ENCODE peak calls at places on chromosomes 4 and X, in eight cellular contexts. One of them, this sample, is unnamed. For H3K9me3, the result is how much of the 10 kb centered on the place peaks cover.

GRCh38 chr4:6229095-6229494 is 28.7 kb upstream of the JAKMIP1 start:
- DNase-seq in aorta: no peak
- DNase-seq in A549: no peak
- DNase-seq in gastrocnemius medialis: no peak
- DNase-seq in breast epithelium: no peak
- DNase-seq in lung: no peak
- DNase-seq in ascending aorta: no peak
- DNase-seq in uterus: no peak
- DNase-seq in this sample: no peak

GRCh38 chr4:75542824-75543223 is 13.0 kb upstream of the ODAPH start:
- DNase-seq in aorta: no peak
- DNase-seq in A549: peak
- DNase-seq in gastrocnemius medialis: no peak
- DNase-seq in breast epithelium: no peak
- DNase-seq in lung: no peak
- DNase-seq in ascending aorta: no peak
- DNase-seq in uterus: no peak
- DNase-seq in this sample: no peak

GRCh38 chr4:62544428-62544827 is 1344.3 kb downstream of the ADGRL3 start:
- DNase-seq in aorta: no peak
- DNase-seq in A549: no peak
- DNase-seq in gastrocnemius medialis: no peak
- DNase-seq in breast epithelium: no peak
- DNase-seq in lung: no peak
- DNase-seq in ascending aorta: no peak
- DNase-seq in uterus: no peak
- DNase-seq in this sample: no peak

GRCh38 chrX:130975947-130976346 is 72.9 kb upstream of the ENOX2 start:
- DNase-seq in aorta: no peak
- DNase-seq in A549: peak
- DNase-seq in gastrocnemius medialis: no peak
- DNase-seq in breast epithelium: no peak
- DNase-seq in lung: no peak
- DNase-seq in ascending aorta: no peak
- DNase-seq in uterus: no peak
- DNase-seq in this sample: no peak

GRCh38 chr4:74874785-74875367 is 58.0 kb upstream of the PARM1 start:
- DNase-seq in aorta: no peak
- DNase-seq in A549: peak
- DNase-seq in gastrocnemius medialis: no peak
- DNase-seq in breast epithelium: no peak
- DNase-seq in lung: peak
- DNase-seq in ascending aorta: no peak
- DNase-seq in uterus: peak
- DNase-seq in this sample: no peak

GRCh38 chrX:106302304-106302703 is 134.2 kb downstream of the PWWP3B start:
- DNase-seq in aorta: no peak
- DNase-seq in A549: no peak
- DNase-seq in gastrocnemius medialis: no peak
- DNase-seq in breast epithelium: no peak
- DNase-seq in lung: no peak
- DNase-seq in ascending aorta: no peak
- DNase-seq in uterus: no peak
- DNase-seq in this sample: no peak

GRCh38 chrX:16828126-16828908 is 41.8 kb downstream of the RBBP7 start:
- DNase-seq in aorta: no peak
- DNase-seq in A549: peak
- DNase-seq in gastrocnemius medialis: peak
- DNase-seq in breast epithelium: no peak
- DNase-seq in lung: no peak
- DNase-seq in ascending aorta: no peak
- DNase-seq in uterus: peak
- DNase-seq in this sample: no peak

GRCh38 chr4:182655321-182655720 is 261.9 kb downstream of the DCTD start:
- DNase-seq in aorta: no peak
- DNase-seq in A549: no peak
- DNase-seq in gastrocnemius medialis: no peak
- DNase-seq in breast epithelium: no peak
- DNase-seq in lung: no peak
- DNase-seq in ascending aorta: no peak
- DNase-seq in uterus: no peak
- DNase-seq in this sample: no peak

GRCh38 chr4:143381171-143382118 is 44.8 kb downstream of the GAB1 start:
- DNase-seq in aorta: peak
- DNase-seq in A549: no peak
- DNase-seq in gastrocnemius medialis: peak
- DNase-seq in breast epithelium: peak
- DNase-seq in lung: peak
- DNase-seq in ascending aorta: peak
- DNase-seq in uterus: peak
- DNase-seq in this sample: peak

GRCh38 chr4:24655971-24656370 is 71.6 kb upstream of the DHX15 start:
- DNase-seq in aorta: no peak
- DNase-seq in A549: peak
- DNase-seq in gastrocnemius medialis: no peak
- DNase-seq in breast epithelium: no peak
- DNase-seq in lung: no peak
- DNase-seq in ascending aorta: no peak
- DNase-seq in uterus: no peak
- DNase-seq in this sample: no peak

GRCh38 chrX:65643046-65643785 is 24.2 kb upstream of the MSN start:
- DNase-seq in aorta: no peak
- DNase-seq in A549: peak
- DNase-seq in gastrocnemius medialis: no peak
- DNase-seq in breast epithelium: peak
- DNase-seq in lung: peak
- DNase-seq in ascending aorta: no peak
- DNase-seq in uterus: peak
- DNase-seq in this sample: no peak

GRCh38 chr4:106816501-106816900 is 219.6 kb downstream of the DKK2 start:
- DNase-seq in aorta: no peak
- DNase-seq in A549: no peak
- DNase-seq in gastrocnemius medialis: no peak
- DNase-seq in breast epithelium: no peak
- DNase-seq in lung: no peak
- DNase-seq in ascending aorta: no peak
- DNase-seq in uterus: no peak
- DNase-seq in this sample: no peak

GRCh38 chr4:144338148-144338547 is 197.6 kb upstream of the GYPA start:
- DNase-seq in aorta: no peak
- DNase-seq in A549: no peak
- DNase-seq in gastrocnemius medialis: no peak
- DNase-seq in breast epithelium: no peak
- DNase-seq in lung: no peak
- DNase-seq in ascending aorta: no peak
- DNase-seq in uterus: no peak
- DNase-seq in this sample: no peak

GRCh38 chr4:7328162-7328912 is 106.4 kb downstream of the PSAPL1 start:
- DNase-seq in aorta: no peak
- DNase-seq in A549: no peak
- DNase-seq in gastrocnemius medialis: no peak
- DNase-seq in breast epithelium: no peak
- DNase-seq in lung: no peak
- DNase-seq in ascending aorta: no peak
- DNase-seq in uterus: no peak
- DNase-seq in this sample: no peak

GRCh38 chrX:150566734-150567182 is 1.7 kb upstream of the MTM1 start:
- DNase-seq in aorta: no peak
- DNase-seq in A549: no peak
- DNase-seq in gastrocnemius medialis: no peak
- DNase-seq in breast epithelium: no peak
- DNase-seq in lung: no peak
- DNase-seq in ascending aorta: no peak
- DNase-seq in uterus: no peak
- DNase-seq in this sample: no peak

GRCh38 chr4:7044415-7044930 is 1.3 kb downstream of the TADA2B start:
- DNase-seq in aorta: peak
- DNase-seq in A549: no peak
- DNase-seq in gastrocnemius medialis: peak
- DNase-seq in breast epithelium: no peak
- DNase-seq in lung: no peak
- DNase-seq in ascending aorta: no peak
- DNase-seq in uterus: no peak
- DNase-seq in this sample: no peak

GRCh38 chrX:14497184-14497666 is 32.1 kb upstream of the GLRA2 start:
- DNase-seq in aorta: no peak
- DNase-seq in A549: no peak
- DNase-seq in gastrocnemius medialis: no peak
- DNase-seq in breast epithelium: no peak
- DNase-seq in lung: no peak
- DNase-seq in ascending aorta: no peak
- DNase-seq in uterus: no peak
- DNase-seq in this sample: no peak

GRCh38 chrX:29530520-29530919 is 684.8 kb upstream of the MAGEB2 start:
- DNase-seq in aorta: no peak
- DNase-seq in A549: peak
- DNase-seq in gastrocnemius medialis: no peak
- DNase-seq in breast epithelium: no peak
- DNase-seq in lung: no peak
- DNase-seq in ascending aorta: no peak
- DNase-seq in uterus: no peak
- DNase-seq in this sample: no peak

GRCh38 chr4:19566041-19566440 is 685.7 kb upstream of the SLIT2 start:
- DNase-seq in aorta: no peak
- DNase-seq in A549: no peak
- DNase-seq in gastrocnemius medialis: no peak
- DNase-seq in breast epithelium: no peak
- DNase-seq in lung: no peak
- DNase-seq in ascending aorta: no peak
- DNase-seq in uterus: no peak
- DNase-seq in this sample: no peak

GRCh38 chr4:42281324-42282020 is 115.8 kb upstream of the SHISA3 start:
- DNase-seq in aorta: no peak
- DNase-seq in A549: no peak
- DNase-seq in gastrocnemius medialis: no peak
- DNase-seq in breast epithelium: no peak
- DNase-seq in lung: no peak
- DNase-seq in ascending aorta: no peak
- DNase-seq in uterus: no peak
- DNase-seq in this sample: no peak

GRCh38 chr4:37994569-37994968 is 34.4 kb downstream of the PTTG2 start:
- DNase-seq in aorta: no peak
- DNase-seq in A549: no peak
- DNase-seq in gastrocnemius medialis: no peak
- DNase-seq in breast epithelium: no peak
- DNase-seq in lung: no peak
- DNase-seq in ascending aorta: no peak
- DNase-seq in uterus: no peak
- DNase-seq in this sample: no peak

GRCh38 chrX:154473683-154474082 is 5.4 kb downstream of the LAGE3 start:
- DNase-seq in aorta: no peak
- DNase-seq in A549: no peak
- DNase-seq in gastrocnemius medialis: no peak
- DNase-seq in breast epithelium: no peak
- DNase-seq in lung: no peak
- DNase-seq in ascending aorta: no peak
- DNase-seq in uterus: no peak
- DNase-seq in this sample: no peak
- H3K9me3 ChIP-seq in aorta: under half
- H3K9me3 ChIP-seq in A549: under half
- H3K9me3 ChIP-seq in gastrocnemius medialis: under half
- H3K9me3 ChIP-seq in breast epithelium: under half
- H3K9me3 ChIP-seq in lung: under half
- H3K9me3 ChIP-seq in ascending aorta: under half
- H3K9me3 ChIP-seq in uterus: under half
- H3K9me3 ChIP-seq in this sample: under half

DNA sequence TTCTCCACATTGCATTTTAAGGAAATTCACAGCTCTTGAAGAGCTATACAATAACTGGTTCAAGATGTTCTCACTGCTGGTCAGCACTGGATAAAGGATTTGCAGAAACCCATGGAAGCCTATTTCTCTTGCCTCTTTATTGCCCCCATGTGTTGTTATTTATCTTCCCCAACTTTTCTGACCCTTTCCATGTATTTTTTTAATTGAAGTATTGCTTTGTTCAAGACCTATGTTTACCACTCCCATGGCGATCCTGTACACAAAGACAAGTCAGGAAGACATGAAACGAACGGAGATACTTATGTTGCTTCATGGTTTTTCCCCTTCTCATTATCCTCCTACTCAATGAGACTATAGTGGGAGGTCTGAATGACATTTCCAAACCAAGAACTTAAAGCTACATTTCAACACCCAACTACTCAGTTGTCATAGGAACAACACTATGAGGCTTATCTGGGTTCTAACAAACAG is 566.4 kb upstream of the DIPK2B start:
- DNase-seq in aorta: no peak
- DNase-seq in A549: peak
- DNase-seq in gastrocnemius medialis: no peak
- DNase-seq in breast epithelium: no peak
- DNase-seq in lung: no peak
- DNase-seq in ascending aorta: no peak
- DNase-seq in uterus: no peak
- DNase-seq in this sample: no peak
- H3K27ac ChIP-seq in aorta: no peak
- H3K27ac ChIP-seq in A549: peak
- H3K27ac ChIP-seq in gastrocnemius medialis: no peak
- H3K27ac ChIP-seq in breast epithelium: peak
- H3K27ac ChIP-seq in lung: no peak
- H3K27ac ChIP-seq in ascending aorta: no peak
- H3K27ac ChIP-seq in uterus: peak
- H3K27ac ChIP-seq in this sample: no peak

DNA sequence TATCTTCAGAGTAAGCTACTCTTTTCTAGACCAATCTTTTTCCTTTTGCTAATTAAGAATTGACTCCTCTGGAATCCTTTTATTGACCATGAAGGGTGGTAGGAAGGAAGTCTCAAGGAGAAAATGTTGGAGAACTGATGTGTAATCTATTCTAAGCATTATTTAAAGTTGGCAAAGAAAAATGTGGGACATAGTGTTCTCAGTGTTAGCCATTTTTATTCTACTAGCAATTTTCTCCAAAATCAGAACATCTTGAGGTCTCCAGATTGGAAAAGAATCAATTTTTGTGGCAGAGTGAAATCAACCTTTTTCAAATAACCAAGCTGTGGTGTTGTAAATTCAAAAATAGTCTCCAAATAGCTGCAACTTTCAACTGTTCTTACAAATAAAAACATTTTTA is 18.4 kb upstream of the DMP1 start:
- DNase-seq in aorta: no peak
- DNase-seq in A549: no peak
- DNase-seq in gastrocnemius medialis: no peak
- DNase-seq in breast epithelium: no peak
- DNase-seq in lung: no peak
- DNase-seq in ascending aorta: no peak
- DNase-seq in uterus: no peak
- DNase-seq in this sample: no peak
- H3K4me3 ChIP-seq in aorta: no peak
- H3K4me3 ChIP-seq in A549: no peak
- H3K4me3 ChIP-seq in gastrocnemius medialis: no peak
- H3K4me3 ChIP-seq in breast epithelium: no peak
- H3K4me3 ChIP-seq in lung: no peak
- H3K4me3 ChIP-seq in ascending aorta: no peak
- H3K4me3 ChIP-seq in uterus: no peak
- H3K4me3 ChIP-seq in this sample: no peak

DNA sequence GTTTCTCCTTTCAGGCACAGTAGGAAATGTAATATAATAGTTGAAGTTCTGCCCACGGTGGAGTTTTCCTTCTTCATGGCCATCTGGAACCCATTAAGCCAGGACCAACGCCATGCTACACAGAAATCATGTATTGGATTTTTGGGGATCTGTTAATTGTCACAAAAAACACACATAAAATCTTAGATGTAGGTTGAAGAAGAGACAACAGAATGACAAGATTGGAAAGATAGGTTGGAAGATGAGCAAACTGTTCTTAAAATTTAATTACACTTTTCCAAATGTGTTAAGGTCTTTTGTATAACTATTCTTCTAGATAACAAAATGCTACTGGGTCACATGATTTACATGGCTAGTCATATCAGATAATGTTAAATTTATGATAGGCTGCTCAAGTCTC is 1029.9 kb downstream of the FSTL5 start:
- DNase-seq in aorta: no peak
- DNase-seq in A549: no peak
- DNase-seq in gastrocnemius medialis: no peak
- DNase-seq in breast epithelium: no peak
- DNase-seq in lung: no peak
- DNase-seq in ascending aorta: no peak
- DNase-seq in uterus: no peak
- DNase-seq in this sample: no peak
- H3K9me3 ChIP-seq in aorta: under half
- H3K9me3 ChIP-seq in A549: under half
- H3K9me3 ChIP-seq in gastrocnemius medialis: under half
- H3K9me3 ChIP-seq in breast epithelium: under half
- H3K9me3 ChIP-seq in lung: under half
- H3K9me3 ChIP-seq in ascending aorta: under half
- H3K9me3 ChIP-seq in uterus: under half
- H3K9me3 ChIP-seq in this sample: under half

This sample was measured in right cardiac atrium.